ENCODE peak calls at places on chromosome 15, in eight cellular contexts. Y, Q, O, I, G, W, U and H are unnamed samples. For H3K9me3 and H3K4me1, the result is how much of the 10 kb centered on the place peaks cover.

GRCh38 chr15:38545179-38545578 is 19.4 kb downstream of the RASGRP1 start:
- DNase-seq in Y (no peak), Q (no peak), O (no peak), I (no peak), G (no peak), W (no peak), U (peak), H (no peak)

GRCh38 chr15:56869573-56869972 is 48.9 kb upstream of the TCF12 start:
- DNase-seq in Y (no peak), Q (no peak), O (no peak), I (no peak), G (peak), W (no peak), U (no peak), H (no peak)

GRCh38 chr15:94951538-94951937 is 720.2 kb downstream of the MCTP2 start:
- DNase-seq in Y (no peak), Q (no peak), O (no peak), I (no peak), G (no peak), W (no peak), U (no peak), H (no peak)

GRCh38 chr15:29044506-29044905 is 158.7 kb downstream of the APBA2 start:
- DNase-seq in Y (no peak), Q (no peak), O (no peak), I (no peak), G (no peak), W (no peak), U (peak), H (no peak)

GRCh38 chr15:29570931-29571727 is 251.1 kb downstream of the TJP1 start:
- DNase-seq in Y (no peak), Q (no peak), O (peak), I (no peak), G (no peak), W (peak), U (no peak), H (no peak)

GRCh38 chr15:69559440-69560215 is 107.0 kb downstream of the RPLP1 start:
- DNase-seq in Y (no peak), Q (no peak), O (no peak), I (no peak), G (no peak), W (no peak), U (no peak), H (no peak)

GRCh38 chr15:99619712-99620111 is 53.9 kb downstream of the MEF2A start:
- DNase-seq in Y (no peak), Q (no peak), O (no peak), I (no peak), G (no peak), W (no peak), U (peak), H (no peak)

GRCh38 chr15:35000511-35000910 is 12.4 kb upstream of the ZNF770 start:
- DNase-seq in Y (no peak), Q (peak), O (peak), I (no peak), G (no peak), W (no peak), U (peak), H (no peak)

GRCh38 chr15:95990833-95991232 is 339.7 kb upstream of the NR2F2 start:
- DNase-seq in Y (no peak), Q (no peak), O (no peak), I (no peak), G (no peak), W (no peak), U (no peak), H (no peak)

GRCh38 chr15:89672221-89673161 is 6.7 kb downstream of the PLIN1 start:
- DNase-seq in Y (no peak), Q (no peak), O (no peak), I (peak), G (no peak), W (no peak), U (peak), H (no peak)

GRCh38 chr15:61396235-61396927 is 167.3 kb upstream of the RORA start:
- DNase-seq in Y (no peak), Q (no peak), O (no peak), I (no peak), G (no peak), W (no peak), U (no peak), H (no peak)

GRCh38 chr15:89218531-89218930 is 2.8 kb downstream of the RLBP1 start:
- DNase-seq in Y (no peak), Q (no peak), O (no peak), I (peak), G (no peak), W (no peak), U (no peak), H (no peak)

GRCh38 chr15:68638953-68639500 is 60.2 kb downstream of the CORO2B start:
- DNase-seq in Y (no peak), Q (no peak), O (no peak), I (no peak), G (no peak), W (no peak), U (peak), H (no peak)

GRCh38 chr15:68374346-68374745 is 57.6 kb downstream of the ITGA11 start:
- DNase-seq in Y (no peak), Q (peak), O (no peak), I (peak), G (no peak), W (no peak), U (no peak), H (no peak)

GRCh38 chr15:34808016-34808415 is 12.7 kb upstream of the ACTC1 start:
- DNase-seq in Y (no peak), Q (no peak), O (peak), I (no peak), G (no peak), W (no peak), U (peak), H (no peak)

GRCh38 chr15:29638781-29639180 is 183.5 kb downstream of the TJP1 start:
- DNase-seq in Y (no peak), Q (no peak), O (peak), I (no peak), G (no peak), W (no peak), U (peak), H (no peak)

GRCh38 chr15:77504310-77504709 is 83.6 kb downstream of the HMG20A start:
- DNase-seq in Y (no peak), Q (no peak), O (no peak), I (no peak), G (peak), W (no peak), U (no peak), H (peak)

GRCh38 chr15:80615361-80615736 is 79.8 kb upstream of the ABHD17C start:
- DNase-seq in Y (no peak), Q (no peak), O (no peak), I (no peak), G (no peak), W (no peak), U (no peak), H (no peak)

GRCh38 chr15:83077487-83078230 is 10.6 kb upstream of the BTBD1 start:
- DNase-seq in Y (no peak), Q (no peak), O (no peak), I (no peak), G (no peak), W (no peak), U (no peak), H (no peak)

GRCh38 chr15:84750583-84751092 is 2.2 kb downstream of the ZNF592 start:
- DNase-seq in Y (no peak), Q (no peak), O (no peak), I (no peak), G (peak), W (no peak), U (no peak), H (no peak)

GRCh38 chr15:93929375-93930094 is 301.8 kb upstream of the MCTP2 start:
- DNase-seq in Y (no peak), Q (no peak), O (no peak), I (no peak), G (no peak), W (no peak), U (peak), H (no peak)

GRCh38 chr15:82047493-82048446 is 2.0 kb upstream of the MEX3B start:
- DNase-seq in Y (no peak), Q (no peak), O (no peak), I (no peak), G (no peak), W (no peak), U (peak), H (no peak)

GRCh38 chr15:47506543-47507090 is 210.7 kb upstream of the SEMA6D start:
- DNase-seq in Y (no peak), Q (no peak), O (no peak), I (no peak), G (no peak), W (no peak), U (no peak), H (no peak)

GRCh38 chr15:51830279-51830806 is 890 bp downstream of the TMOD3 start:
- DNase-seq in Y (no peak), Q (no peak), O (peak), I (no peak), G (peak), W (peak), U (peak), H (no peak)

GRCh38 chr15:68558318-68559305 is 20.2 kb upstream of the CORO2B start:
- DNase-seq in Y (no peak), Q (peak), O (no peak), I (no peak), G (peak), W (no peak), U (no peak), H (no peak)

GRCh38 chr15:88301311-88301710 is 44.8 kb upstream of the NTRK3 start:
- DNase-seq in Y (no peak), Q (no peak), O (no peak), I (no peak), G (no peak), W (no peak), U (no peak), H (no peak)

GRCh38 chr15:55708720-55709119 is 34.2 kb downstream of the PRTG start:
- DNase-seq in Y (no peak), Q (no peak), O (no peak), I (no peak), G (no peak), W (no peak), U (no peak), H (no peak)

GRCh38 chr15:39597751-39598185 is 16.9 kb downstream of the THBS1 start:
- DNase-seq in Y (no peak), Q (no peak), O (peak), I (no peak), G (no peak), W (no peak), U (peak), H (no peak)

GRCh38 chr15:38549222-38549621 is 15.4 kb downstream of the RASGRP1 start:
- DNase-seq in Y (no peak), Q (no peak), O (no peak), I (no peak), G (no peak), W (no peak), U (peak), H (no peak)

GRCh38 chr15:96540283-96540682 is 209.8 kb downstream of the NR2F2 start:
- DNase-seq in Y (no peak), Q (no peak), O (no peak), I (no peak), G (no peak), W (no peak), U (no peak), H (no peak)

GRCh38 chr15:80710635-80711553 is 15.8 kb downstream of the ABHD17C start:
- DNase-seq in Y (no peak), Q (no peak), O (peak), I (no peak), G (no peak), W (no peak), U (peak), H (no peak)

GRCh38 chr15:66139816-66140215 is 113.7 kb downstream of the MEGF11 start:
- DNase-seq in Y (no peak), Q (no peak), O (no peak), I (no peak), G (no peak), W (no peak), U (no peak), H (no peak)

GRCh38 chr15:100812802-100813201 is 66.8 kb upstream of the ALDH1A3 start:
- DNase-seq in Y (no peak), Q (no peak), O (no peak), I (no peak), G (no peak), W (no peak), U (no peak), H (no peak)
- H3K4me3 ChIP-seq in Y (no peak), Q (no peak), O (no peak), I (no peak), G (no peak), W (no peak), U (no peak), H (no peak)

GRCh38 chr15:26298666-26299065 is 435.5 kb upstream of the ATP10A start:
- DNase-seq in Y (no peak), Q (no peak), O (peak), I (no peak), G (no peak), W (no peak), U (no peak), H (no peak)

GRCh38 chr15:26294062-26294689 is 431.0 kb upstream of the ATP10A start:
- DNase-seq in Y (no peak), Q (no peak), O (no peak), I (no peak), G (no peak), W (peak), U (no peak), H (no peak)

GRCh38 chr15:26295331-26295730 is 432.2 kb upstream of the ATP10A start:
- DNase-seq in Y (no peak), Q (no peak), O (no peak), I (no peak), G (no peak), W (no peak), U (no peak), H (no peak)

GRCh38 chr15:26298010-26298661 is 435.0 kb upstream of the ATP10A start:
- DNase-seq in Y (no peak), Q (no peak), O (no peak), I (no peak), G (no peak), W (no peak), U (no peak), H (no peak)
- H3K9me3 ChIP-seq in Y (under half), Q (under half), O (under half), I (under half), G (under half), W (under half), U (under half), H (under half)

GRCh38 chr15:36661042-36661441 is 81.6 kb downstream of the CDIN1 start:
- DNase-seq in Y (no peak), Q (no peak), O (no peak), I (no peak), G (no peak), W (no peak), U (no peak), H (no peak)
- H3K4me1 ChIP-seq in Y (under half), Q (under half), O (under half), I (under half), G (under half), W (under half), U (under half), H (under half)

GRCh38 chr15:91678003-91678402 is 175.5 kb upstream of the SLCO3A1 start:
- DNase-seq in Y (no peak), Q (no peak), O (no peak), I (no peak), G (no peak), W (no peak), U (no peak), H (no peak)
- H3K4me3 ChIP-seq in Y (no peak), Q (no peak), O (no peak), I (no peak), G (no peak), W (no peak), U (no peak), H (no peak)

DNA sequence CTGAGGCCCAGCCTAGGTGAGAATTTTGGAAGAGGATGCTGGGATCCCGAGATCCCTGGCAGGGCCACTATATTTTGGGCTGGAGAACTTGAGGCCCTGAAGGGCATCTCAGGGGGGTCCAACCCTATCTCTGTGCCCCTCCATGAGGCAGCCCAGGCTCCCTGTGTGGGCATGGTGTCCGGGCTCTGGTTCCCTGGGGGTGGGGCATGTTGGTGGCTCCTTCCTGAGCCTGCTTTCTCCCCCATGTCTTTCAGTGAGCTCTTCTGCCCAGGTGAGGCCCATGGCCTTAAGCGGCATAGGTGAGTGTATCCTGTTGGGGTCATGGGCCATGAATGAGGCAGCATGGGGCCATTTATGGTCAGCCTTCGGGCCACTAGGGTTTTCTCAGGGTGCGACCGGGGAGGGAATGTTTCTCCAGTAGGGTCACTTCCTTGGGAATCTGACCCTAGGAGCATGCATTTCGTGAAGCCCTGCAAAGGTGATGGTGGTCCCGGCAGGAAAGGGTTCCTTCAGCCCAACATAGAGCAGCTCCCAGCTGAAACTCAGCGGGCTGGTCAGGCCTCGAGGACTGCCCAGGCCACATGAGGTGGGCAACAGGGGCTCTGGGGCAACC is 191.3 kb downstream of the UBE3A start:
- DNase-seq in Y (peak), Q (no peak), O (no peak), I (peak), G (no peak), W (no peak), U (no peak), H (no peak)
- H3K9me3 ChIP-seq in Y (under half), Q (half or more), O (under half), I (half or more), G (under half), W (under half), U (half or more), H (under half)

DNA sequence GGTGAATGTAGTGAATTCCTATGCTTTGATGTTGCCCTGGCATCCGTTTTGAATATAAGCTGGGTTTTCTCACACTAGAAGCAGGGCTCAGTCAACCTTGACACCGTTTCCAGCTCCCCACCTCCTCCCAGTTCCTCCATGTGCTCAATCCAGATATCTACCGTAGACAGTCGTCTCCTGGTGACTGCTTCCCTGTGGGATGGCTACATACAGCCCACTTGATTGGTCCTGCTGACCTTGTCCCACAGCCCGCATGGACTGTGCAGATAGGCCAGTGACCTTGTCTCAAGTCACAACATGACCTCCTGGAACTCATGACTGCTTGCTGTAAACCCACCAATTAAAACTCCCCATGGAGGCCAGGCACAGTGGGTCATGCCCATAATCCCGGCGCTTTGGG is 8.1 kb downstream of the SEMA7A start:
- DNase-seq in Y (no peak), Q (no peak), O (no peak), I (no peak), G (no peak), W (no peak), U (no peak), H (no peak)
- H3K4me1 ChIP-seq in Y (under half), Q (half or more), O (half or more), I (under half), G (under half), W (under half), U (under half), H (under half)

GRCh38 chr15:79529441-79529840 is 97.3 kb downstream of the MINAR1 start:
- DNase-seq in Y (no peak), Q (no peak), O (no peak), I (no peak), G (no peak), W (no peak), U (no peak), H (no peak)
- H3K4me3 ChIP-seq in Y (no peak), Q (no peak), O (no peak), I (no peak), G (no peak), W (no peak), U (no peak), H (no peak)